ENCODE peak calls at places on chromosomes 2 and 18, in nine cellular contexts. J is tibial artery; O is nephron progenitor cell; V is CD8-positive, alpha-beta T cell; H is AG04450; L is cardiac fibroblast; K is prostate gland; Z is GM20000; X is HFFc6. U is an unnamed sample.

GRCh38 chr2:222993920-222994650 is 57.9 kb upstream of the KCNE4 start:
- DNase-seq in J (peak), O (no peak), V (no peak), H (peak), L (peak), K (peak), Z (no peak), X (peak), U (peak)

GRCh38 chr18:65941482-65941881 is 190.7 kb downstream of the CDH7 start:
- DNase-seq in J (no peak), O (no peak), V (no peak), H (no peak), L (no peak), K (no peak), Z (no peak), X (no peak), U (no peak)

GRCh38 chr2:188456114-188456909 is 164.6 kb downstream of the GULP1 start:
- DNase-seq in J (no peak), O (no peak), V (no peak), H (no peak), L (no peak), K (no peak), Z (no peak), X (no peak), U (no peak)

GRCh38 chr2:121293450-121294325 is 8.7 kb upstream of the TFCP2L1 start:
- DNase-seq in J (no peak), O (no peak), V (no peak), H (no peak), L (no peak), K (no peak), Z (no peak), X (no peak), U (no peak)

GRCh38 chr2:62208082-62208757 is 12.3 kb downstream of the B3GNT2 start:
- DNase-seq in J (no peak), O (no peak), V (no peak), H (no peak), L (no peak), K (no peak), Z (no peak), X (no peak), U (no peak)

GRCh38 chr2:121479882-121480522 is 50.7 kb upstream of the RNU4ATAC start:
- DNase-seq in J (no peak), O (no peak), V (no peak), H (no peak), L (no peak), K (no peak), Z (no peak), X (no peak), U (no peak)

GRCh38 chr2:112152476-112153178 is 14.4 kb downstream of the FBLN7 start:
- DNase-seq in J (peak), O (no peak), V (no peak), H (no peak), L (no peak), K (no peak), Z (no peak), X (no peak), U (no peak)

GRCh38 chr18:78492813-78493371 is 486.7 kb upstream of the SALL3 start:
- DNase-seq in J (no peak), O (no peak), V (no peak), H (no peak), L (no peak), K (no peak), Z (no peak), X (no peak), U (no peak)

GRCh38 chr2:168912466-168913170 is 11.5 kb downstream of the G6PC2 start:
- DNase-seq in J (no peak), O (peak), V (no peak), H (no peak), L (peak), K (no peak), Z (no peak), X (no peak), U (no peak)

GRCh38 chr2:172442072-172442895 is 14.9 kb downstream of the ITGA6 start:
- DNase-seq in J (no peak), O (no peak), V (peak), H (peak), L (peak), K (peak), Z (no peak), X (peak), U (peak)
- TF ChIP-seq CTCF in J (no peak), O (no peak), V (no peak), H (no peak), L (no peak), K (no peak), Z (no peak), X (no peak), U (no peak)

DNA sequence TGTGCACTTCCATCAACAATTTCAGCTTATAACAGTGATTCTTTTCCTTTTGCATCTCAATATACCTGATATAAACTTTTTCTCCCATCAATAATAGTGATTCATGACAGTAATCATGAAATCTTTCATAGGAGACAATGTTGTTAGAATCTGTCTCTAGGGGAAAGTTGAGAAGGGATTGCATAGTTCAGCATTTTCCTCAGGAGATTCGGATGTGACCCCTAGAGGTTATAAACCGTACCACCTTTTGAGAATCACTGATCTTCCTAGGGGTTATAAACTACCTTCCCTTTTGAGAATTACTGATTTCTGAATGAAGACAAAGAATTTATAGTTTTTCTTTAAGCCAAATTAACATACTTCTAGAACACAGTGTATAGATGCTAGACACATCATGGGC is 53.0 kb upstream of the GALNT3 start:
- DNase-seq in J (no peak), O (no peak), V (no peak), H (no peak), L (peak), K (no peak), Z (no peak), X (no peak), U (no peak)
- TF ChIP-seq CTCF in J (no peak), O (no peak), V (no peak), H (no peak), L (no peak), K (no peak), Z (no peak), X (no peak), U (no peak)

DNA sequence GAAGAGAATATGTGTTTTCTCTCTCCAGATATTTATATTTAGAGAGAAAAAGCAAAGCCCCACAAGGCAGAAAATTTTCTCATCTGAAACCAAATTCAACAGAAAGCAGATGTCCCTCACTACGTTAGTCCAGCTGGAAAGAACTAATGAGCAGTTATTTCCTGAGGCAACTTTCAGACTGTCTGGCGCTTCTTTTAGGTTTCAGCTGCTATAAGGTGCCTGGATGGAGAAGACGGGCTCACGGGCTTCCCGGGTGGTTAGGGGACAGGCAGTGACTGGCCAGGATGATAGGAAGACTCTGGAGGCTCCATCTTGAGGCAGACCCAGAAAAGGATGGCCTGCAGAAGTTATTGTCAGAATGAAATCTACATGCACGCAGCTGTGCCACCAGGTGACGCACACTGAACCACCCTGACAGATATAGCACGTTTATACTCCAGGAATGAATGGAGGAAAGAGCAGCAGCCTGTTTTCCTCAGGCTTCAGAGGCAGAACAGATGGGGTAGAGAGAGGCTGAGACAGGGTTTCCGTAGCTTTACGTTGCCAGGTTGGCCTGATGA is 50.7 kb downstream of the MRPL35 start:
- DNase-seq in J (no peak), O (no peak), V (no peak), H (no peak), L (peak), K (no peak), Z (peak), X (peak), U (no peak)
- TF ChIP-seq CTCF in J (no peak), O (no peak), V (no peak), H (no peak), L (peak), K (no peak), Z (no peak), X (peak), U (peak)

GRCh38 chr2:113200236-113200635 is 26.5 kb downstream of the PSD4 start:
- DNase-seq in J (peak), O (no peak), V (no peak), H (no peak), L (no peak), K (no peak), Z (no peak), X (no peak), U (no peak)
- TF ChIP-seq CTCF in J (no peak), O (no peak), V (no peak), H (no peak), L (no peak), K (no peak), Z (no peak), X (peak), U (no peak)

GRCh38 chr2:119494163-119494790 is 30.0 kb downstream of the SCTR start:
- DNase-seq in J (peak), O (no peak), V (no peak), H (no peak), L (no peak), K (no peak), Z (no peak), X (no peak), U (no peak)

GRCh38 chr2:119491776-119492525 is 32.3 kb downstream of the SCTR start:
- DNase-seq in J (no peak), O (no peak), V (no peak), H (peak), L (peak), K (peak), Z (no peak), X (peak), U (peak)

GRCh38 chr2:119490653-119491195 is 33.6 kb downstream of the SCTR start:
- DNase-seq in J (peak), O (no peak), V (no peak), H (no peak), L (no peak), K (no peak), Z (no peak), X (no peak), U (no peak)

GRCh38 chr2:119496682-119497081 is 27.6 kb downstream of the SCTR start:
- DNase-seq in J (no peak), O (no peak), V (no peak), H (no peak), L (no peak), K (no peak), Z (no peak), X (no peak), U (no peak)

DNA sequence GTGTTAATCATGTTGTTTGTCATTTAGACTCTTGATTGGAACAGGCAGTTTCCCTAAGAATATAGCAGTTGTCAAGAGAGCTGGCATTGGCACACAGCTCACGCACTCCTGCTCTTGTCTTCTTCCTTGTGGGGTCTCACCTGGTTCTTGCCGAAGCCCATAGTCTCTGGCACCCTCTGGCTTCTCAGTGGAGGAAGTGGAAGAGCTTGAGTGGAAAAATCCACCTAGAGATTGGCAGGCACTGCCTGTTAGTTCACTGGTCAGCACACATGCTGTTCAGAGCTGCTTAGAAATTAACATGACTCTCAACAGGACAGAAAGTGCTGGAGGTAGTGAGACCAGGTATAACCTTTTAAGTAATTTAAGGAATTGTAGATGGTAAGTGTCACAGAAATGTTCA is 28.3 kb downstream of the SCTR start:
- DNase-seq in J (no peak), O (no peak), V (no peak), H (no peak), L (no peak), K (no peak), Z (no peak), X (no peak), U (no peak)
- TF ChIP-seq CTCF in J (no peak), O (no peak), V (no peak), H (no peak), L (no peak), K (no peak), Z (no peak), X (no peak), U (no peak)

U was measured in AG09319.